ENCODE peak calls at places on chromosome 5, in six cellular contexts. T is ovary, M is brain microvascular endothelial cell, Z is sigmoid colon, E is BJ, F is colonic mucosa. V is an unnamed sample.

GRCh38 chr5:126868961-126869451 is 92.1 kb downstream of the LMNB1 start:
- DNase-seq in T (no peak), M (peak), Z (no peak), E (no peak), F (no peak), V (no peak)

GRCh38 chr5:134511796-134512660 is 13.4 kb upstream of the JADE2 start:
- DNase-seq in T (peak), M (peak), Z (peak), E (no peak), F (peak), V (peak)

GRCh38 chr5:126422994-126423788 is at the start of gene GRAMD2B:
- DNase-seq in T (peak), M (peak), Z (peak), E (peak), F (peak), V (peak)

GRCh38 chr5:88878976-88879375 is 4.0 kb downstream of the MEF2C start:
- DNase-seq in T (no peak), M (no peak), Z (no peak), E (no peak), F (no peak), V (peak)

GRCh38 chr5:149337746-149338145 is 7.6 kb upstream of the GRPEL2 start:
- DNase-seq in T (no peak), M (no peak), Z (no peak), E (no peak), F (no peak), V (no peak)

GRCh38 chr5:155008669-155009068 is 4.9 kb upstream of the KIF4B start:
- DNase-seq in T (no peak), M (no peak), Z (no peak), E (no peak), F (no peak), V (peak)

GRCh38 chr5:16713386-16713928 is 96.7 kb upstream of the RETREG1 start:
- DNase-seq in T (no peak), M (peak), Z (no peak), E (no peak), F (no peak), V (peak)

GRCh38 chr5:159031513-159031912 is 68.2 kb downstream of the EBF1 start:
- DNase-seq in T (no peak), M (peak), Z (no peak), E (no peak), F (no peak), V (no peak)

GRCh38 chr5:139903805-139904565 is 108.4 kb downstream of the PSD2 start:
- DNase-seq in T (peak), M (no peak), Z (peak), E (no peak), F (no peak), V (no peak)

GRCh38 chr5:24547127-24547526 is 97.7 kb downstream of the CDH10 start:
- DNase-seq in T (no peak), M (no peak), Z (no peak), E (no peak), F (no peak), V (no peak)

GRCh38 chr5:95554647-95555548 is at the start of the genes ARSK and SKIC3:
- DNase-seq in T (peak), M (peak), Z (peak), E (peak), F (peak), V (peak)

GRCh38 chr5:93580387-93581100 is 475 bp downstream of the NR2F1-AS1 start:
- DNase-seq in T (peak), M (no peak), Z (peak), E (no peak), F (no peak), V (no peak)

GRCh38 chr5:68499952-68500351 is 284.4 kb downstream of the PIK3R1 start:
- DNase-seq in T (no peak), M (no peak), Z (no peak), E (no peak), F (no peak), V (peak)

GRCh38 chr5:158812381-158812780 is 287.3 kb downstream of the EBF1 start:
- DNase-seq in T (no peak), M (no peak), Z (peak), E (no peak), F (peak), V (no peak)

GRCh38 chr5:350355-350754 is 28.8 kb downstream of the AHRR start:
- DNase-seq in T (no peak), M (no peak), Z (no peak), E (no peak), F (no peak), V (no peak)

GRCh38 chr5:148290271-148291195 is 21.7 kb upstream of the SPINK7 start:
- DNase-seq in T (no peak), M (peak), Z (no peak), E (no peak), F (no peak), V (no peak)

GRCh38 chr5:44774279-44774880 is 34.4 kb upstream of the MRPS30 start:
- DNase-seq in T (peak), M (peak), Z (no peak), E (no peak), F (no peak), V (peak)

GRCh38 chr5:32771037-32771436 is 59.9 kb downstream of the NPR3 start:
- DNase-seq in T (no peak), M (no peak), Z (no peak), E (no peak), F (no peak), V (no peak)

GRCh38 chr5:66498791-66499207 is 97.4 kb upstream of the MAST4 start:
- DNase-seq in T (no peak), M (peak), Z (no peak), E (no peak), F (no peak), V (no peak)

GRCh38 chr5:107680799-107681198 is 10.1 kb upstream of the EFNA5 start:
- DNase-seq in T (no peak), M (no peak), Z (no peak), E (no peak), F (no peak), V (no peak)

GRCh38 chr5:134958755-134959154 is 9.0 kb upstream of the CATSPER3 start:
- DNase-seq in T (no peak), M (no peak), Z (no peak), E (no peak), F (no peak), V (no peak)

GRCh38 chr5:39448504-39449128 is 23.8 kb upstream of the DAB2 start:
- DNase-seq in T (no peak), M (no peak), Z (no peak), E (no peak), F (peak), V (no peak)

GRCh38 chr5:128081111-128081865 is 2.3 kb upstream of the SLC12A2 start:
- DNase-seq in T (no peak), M (no peak), Z (no peak), E (no peak), F (no peak), V (peak)

GRCh38 chr5:172492991-172493390 is 38.7 kb upstream of the SH3PXD2B start:
- DNase-seq in T (peak), M (no peak), Z (peak), E (no peak), F (peak), V (no peak)

GRCh38 chr5:56585466-56585865 is 229.9 kb upstream of the MAP3K1 start:
- DNase-seq in T (no peak), M (no peak), Z (no peak), E (no peak), F (no peak), V (no peak)

GRCh38 chr5:14574124-14574523 is 7.5 kb upstream of the OTULINL start:
- DNase-seq in T (no peak), M (no peak), Z (no peak), E (no peak), F (no peak), V (no peak)

GRCh38 chr5:41815663-41816062 is 54.6 kb downstream of the OXCT1 start:
- DNase-seq in T (no peak), M (no peak), Z (no peak), E (no peak), F (no peak), V (no peak)

GRCh38 chr5:125961150-125961549 is 462.1 kb upstream of the GRAMD2B start:
- DNase-seq in T (no peak), M (no peak), Z (no peak), E (no peak), F (no peak), V (no peak)

GRCh38 chr5:132136906-132137305 is 63.3 kb downstream of the CSF2 start:
- DNase-seq in T (no peak), M (peak), Z (no peak), E (peak), F (no peak), V (peak)

GRCh38 chr5:150339841-150340240 is 17.7 kb upstream of the TCOF1 start:
- DNase-seq in T (no peak), M (no peak), Z (no peak), E (no peak), F (no peak), V (no peak)

GRCh38 chr5:77073667-77074066 is 13.4 kb downstream of the ZBED3 start:
- DNase-seq in T (no peak), M (peak), Z (no peak), E (no peak), F (no peak), V (peak)

GRCh38 chr5:72234265-72234700 is 85.8 kb downstream of the MRPS27 start:
- DNase-seq in T (no peak), M (peak), Z (no peak), E (no peak), F (no peak), V (peak)

GRCh38 chr5:140131967-140132409 is 6.3 kb downstream of the IGIP start:
- DNase-seq in T (no peak), M (peak), Z (no peak), E (peak), F (no peak), V (peak)

GRCh38 chr5:57979671-57980070 is 480.2 kb downstream of the PLK2 start:
- DNase-seq in T (no peak), M (no peak), Z (no peak), E (no peak), F (no peak), V (no peak)

GRCh38 chr5:10756539-10756938 is 4.5 kb downstream of the DAP start:
- DNase-seq in T (no peak), M (no peak), Z (no peak), E (no peak), F (no peak), V (peak)

GRCh38 chr5:36156619-36157018 is 4.7 kb downstream of the SKP2 start:
- DNase-seq in T (no peak), M (peak), Z (no peak), E (peak), F (no peak), V (peak)

GRCh38 chr5:172659909-172660628 is 19.0 kb downstream of the NEURL1B start:
- DNase-seq in T (peak), M (peak), Z (peak), E (peak), F (peak), V (peak)

GRCh38 chr5:165497707-165498106 is 1992.3 kb downstream of the MAT2B start:
- DNase-seq in T (no peak), M (no peak), Z (no peak), E (no peak), F (no peak), V (no peak)
- TF ChIP-seq CTCF in T (no peak), M (peak), Z (no peak), E (no peak), F (no peak), V (no peak)

GRCh38 chr5:113448224-113448623 is 13.4 kb upstream of the TSSK1B start:
- DNase-seq in T (no peak), M (no peak), Z (no peak), E (no peak), F (no peak), V (no peak)

GRCh38 chr5:113450366-113451328 is 15.9 kb upstream of the TSSK1B start:
- DNase-seq in T (no peak), M (peak), Z (no peak), E (no peak), F (no peak), V (no peak)

GRCh38 chr5:113446358-113446927 is 11.7 kb upstream of the TSSK1B start:
- DNase-seq in T (no peak), M (no peak), Z (no peak), E (no peak), F (no peak), V (no peak)

GRCh38 chr5:113451797-113452196 is 17.0 kb upstream of the TSSK1B start:
- DNase-seq in T (no peak), M (no peak), Z (no peak), E (no peak), F (no peak), V (no peak)

DNA sequence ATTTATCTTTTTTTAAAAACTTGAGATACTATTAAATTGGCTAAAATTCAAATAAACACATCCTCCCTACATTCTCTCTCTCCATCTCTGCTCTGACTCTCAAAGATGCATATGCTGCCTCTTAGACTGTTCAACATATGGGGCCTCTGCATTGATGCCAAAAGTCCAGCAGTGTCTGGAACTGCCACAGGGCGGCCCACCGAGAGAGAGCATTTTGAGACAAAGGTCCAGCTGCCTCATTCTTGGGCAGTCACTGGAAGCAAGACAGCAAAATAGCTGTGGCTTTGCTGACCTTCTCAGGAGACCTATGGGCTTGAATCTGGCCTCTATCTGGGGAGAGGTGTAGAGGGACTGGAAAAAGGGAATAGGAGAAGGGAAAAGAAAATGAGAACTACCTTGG is 12.9 kb upstream of the TSSK1B start:
- DNase-seq in T (no peak), M (no peak), Z (no peak), E (no peak), F (no peak), V (peak)
- TF ChIP-seq CTCF in T (no peak), M (peak), Z (no peak), E (peak), F (no peak), V (no peak)

DNA sequence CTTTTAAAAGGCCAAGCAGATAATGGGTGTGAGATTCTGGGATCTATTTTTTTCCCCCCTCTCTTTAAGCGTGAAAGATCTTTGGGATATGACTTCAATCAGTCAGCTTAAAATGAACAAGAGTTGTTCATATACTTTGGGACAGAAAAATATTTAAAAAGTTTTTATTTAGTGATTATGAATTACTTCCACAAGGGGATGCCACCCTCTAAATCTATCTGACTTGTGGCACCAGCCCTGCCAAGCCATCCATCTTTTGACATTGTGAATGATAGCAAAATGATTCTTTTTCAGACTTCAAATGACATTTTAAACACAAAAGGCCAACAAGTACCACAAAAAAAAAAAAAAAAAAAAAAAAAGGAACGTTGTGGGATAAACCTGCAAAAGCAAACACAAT is 111.0 kb upstream of the HMHB1 start:
- DNase-seq in T (no peak), M (no peak), Z (no peak), E (no peak), F (no peak), V (no peak)
- TF ChIP-seq CTCF in T (no peak), M (peak), Z (no peak), E (peak), F (no peak), V (no peak)

GRCh38 chr5:175728885-175729828 is 71.3 kb downstream of the HRH2 start:
- DNase-seq in T (no peak), M (peak), Z (peak), E (no peak), F (no peak), V (peak)
- TF ChIP-seq CTCF in T (no peak), M (peak), Z (no peak), E (no peak), F (no peak), V (no peak)

GRCh38 chr5:156678484-156678883 is 171.6 kb upstream of the PPP1R2B start:
- DNase-seq in T (no peak), M (no peak), Z (no peak), E (no peak), F (no peak), V (no peak)
- TF ChIP-seq CTCF in T (no peak), M (no peak), Z (no peak), E (no peak), F (no peak), V (no peak)